ENCODE peak calls at places on chromosomes 6 and 20, in seven cellular contexts. One of them, this sample, is unnamed.

GRCh38 chr6:106173480-106173879 is 87.3 kb downstream of the PRDM1 start:
- DNase-seq in activated CD4-positive, alpha-beta T cell treated with anti-CD3 and anti-CD28 coated beads for 36 hours: no peak
- DNase-seq in stimulated activated CD8-positive, alpha-beta memory T cell treated with anti-CD3 and anti-CD28 coated beads, Interleukin-15, amount 100 ng/mL, for 1 hour: no peak
- DNase-seq in AG20443: no peak
- DNase-seq in bronchial epithelial cell: no peak
- DNase-seq in MV-4-11: no peak
- DNase-seq in activated gamma-delta T cell treated with Interleukin-2 at 50 U/mL for 16 hours: no peak
- DNase-seq in this sample: no peak

GRCh38 chr6:154529957-154530356 is 19.5 kb upstream of the CNKSR3 start:
- DNase-seq in activated CD4-positive, alpha-beta T cell treated with anti-CD3 and anti-CD28 coated beads for 36 hours: no peak
- DNase-seq in stimulated activated CD8-positive, alpha-beta memory T cell treated with anti-CD3 and anti-CD28 coated beads, Interleukin-15, amount 100 ng/mL, for 1 hour: no peak
- DNase-seq in AG20443: no peak
- DNase-seq in bronchial epithelial cell: no peak
- DNase-seq in MV-4-11: no peak
- DNase-seq in activated gamma-delta T cell treated with Interleukin-2 at 50 U/mL for 16 hours: no peak
- DNase-seq in this sample: no peak

GRCh38 chr6:43088654-43089056 is 12.5 kb downstream of the PTK7 start:
- DNase-seq in activated CD4-positive, alpha-beta T cell treated with anti-CD3 and anti-CD28 coated beads for 36 hours: no peak
- DNase-seq in stimulated activated CD8-positive, alpha-beta memory T cell treated with anti-CD3 and anti-CD28 coated beads, Interleukin-15, amount 100 ng/mL, for 1 hour: no peak
- DNase-seq in AG20443: no peak
- DNase-seq in bronchial epithelial cell: peak
- DNase-seq in MV-4-11: no peak
- DNase-seq in activated gamma-delta T cell treated with Interleukin-2 at 50 U/mL for 16 hours: no peak
- DNase-seq in this sample: no peak

GRCh38 chr6:113858605-113859348 is 1.6 kb downstream of the MARCKS start:
- DNase-seq in activated CD4-positive, alpha-beta T cell treated with anti-CD3 and anti-CD28 coated beads for 36 hours: peak
- DNase-seq in stimulated activated CD8-positive, alpha-beta memory T cell treated with anti-CD3 and anti-CD28 coated beads, Interleukin-15, amount 100 ng/mL, for 1 hour: peak
- DNase-seq in AG20443: peak
- DNase-seq in bronchial epithelial cell: peak
- DNase-seq in MV-4-11: peak
- DNase-seq in activated gamma-delta T cell treated with Interleukin-2 at 50 U/mL for 16 hours: peak
- DNase-seq in this sample: peak

GRCh38 chr6:137166247-137167098 is 7.0 kb downstream of the IL22RA2 start:
- DNase-seq in activated CD4-positive, alpha-beta T cell treated with anti-CD3 and anti-CD28 coated beads for 36 hours: no peak
- DNase-seq in stimulated activated CD8-positive, alpha-beta memory T cell treated with anti-CD3 and anti-CD28 coated beads, Interleukin-15, amount 100 ng/mL, for 1 hour: no peak
- DNase-seq in AG20443: no peak
- DNase-seq in bronchial epithelial cell: no peak
- DNase-seq in MV-4-11: peak
- DNase-seq in activated gamma-delta T cell treated with Interleukin-2 at 50 U/mL for 16 hours: no peak
- DNase-seq in this sample: no peak

GRCh38 chr6:169288591-169288990 is 34.9 kb upstream of the THBS2 start:
- DNase-seq in activated CD4-positive, alpha-beta T cell treated with anti-CD3 and anti-CD28 coated beads for 36 hours: no peak
- DNase-seq in stimulated activated CD8-positive, alpha-beta memory T cell treated with anti-CD3 and anti-CD28 coated beads, Interleukin-15, amount 100 ng/mL, for 1 hour: no peak
- DNase-seq in AG20443: peak
- DNase-seq in bronchial epithelial cell: peak
- DNase-seq in MV-4-11: no peak
- DNase-seq in activated gamma-delta T cell treated with Interleukin-2 at 50 U/mL for 16 hours: no peak
- DNase-seq in this sample: peak

GRCh38 chr20:63742381-63743024 is 2.9 kb downstream of the SLC2A4RG start:
- DNase-seq in activated CD4-positive, alpha-beta T cell treated with anti-CD3 and anti-CD28 coated beads for 36 hours: no peak
- DNase-seq in stimulated activated CD8-positive, alpha-beta memory T cell treated with anti-CD3 and anti-CD28 coated beads, Interleukin-15, amount 100 ng/mL, for 1 hour: no peak
- DNase-seq in AG20443: no peak
- DNase-seq in bronchial epithelial cell: no peak
- DNase-seq in MV-4-11: no peak
- DNase-seq in activated gamma-delta T cell treated with Interleukin-2 at 50 U/mL for 16 hours: no peak
- DNase-seq in this sample: no peak

GRCh38 chr6:151069641-151070040 is 170.1 kb upstream of the AKAP12 start:
- DNase-seq in activated CD4-positive, alpha-beta T cell treated with anti-CD3 and anti-CD28 coated beads for 36 hours: no peak
- DNase-seq in stimulated activated CD8-positive, alpha-beta memory T cell treated with anti-CD3 and anti-CD28 coated beads, Interleukin-15, amount 100 ng/mL, for 1 hour: no peak
- DNase-seq in AG20443: no peak
- DNase-seq in bronchial epithelial cell: no peak
- DNase-seq in MV-4-11: no peak
- DNase-seq in activated gamma-delta T cell treated with Interleukin-2 at 50 U/mL for 16 hours: no peak
- DNase-seq in this sample: no peak

GRCh38 chr6:389622-390021 is 1.9 kb upstream of the IRF4 start:
- DNase-seq in activated CD4-positive, alpha-beta T cell treated with anti-CD3 and anti-CD28 coated beads for 36 hours: peak
- DNase-seq in stimulated activated CD8-positive, alpha-beta memory T cell treated with anti-CD3 and anti-CD28 coated beads, Interleukin-15, amount 100 ng/mL, for 1 hour: no peak
- DNase-seq in AG20443: no peak
- DNase-seq in bronchial epithelial cell: no peak
- DNase-seq in MV-4-11: peak
- DNase-seq in activated gamma-delta T cell treated with Interleukin-2 at 50 U/mL for 16 hours: no peak
- DNase-seq in this sample: no peak

GRCh38 chr20:45892049-45892816 is 1.1 kb downstream of the CTSA start:
- DNase-seq in activated CD4-positive, alpha-beta T cell treated with anti-CD3 and anti-CD28 coated beads for 36 hours: no peak
- DNase-seq in stimulated activated CD8-positive, alpha-beta memory T cell treated with anti-CD3 and anti-CD28 coated beads, Interleukin-15, amount 100 ng/mL, for 1 hour: no peak
- DNase-seq in AG20443: peak
- DNase-seq in bronchial epithelial cell: peak
- DNase-seq in MV-4-11: peak
- DNase-seq in activated gamma-delta T cell treated with Interleukin-2 at 50 U/mL for 16 hours: no peak
- DNase-seq in this sample: peak

GRCh38 chr20:4109587-4109986 is 94.2 kb upstream of the RNF24 start:
- DNase-seq in activated CD4-positive, alpha-beta T cell treated with anti-CD3 and anti-CD28 coated beads for 36 hours: no peak
- DNase-seq in stimulated activated CD8-positive, alpha-beta memory T cell treated with anti-CD3 and anti-CD28 coated beads, Interleukin-15, amount 100 ng/mL, for 1 hour: no peak
- DNase-seq in AG20443: no peak
- DNase-seq in bronchial epithelial cell: no peak
- DNase-seq in MV-4-11: no peak
- DNase-seq in activated gamma-delta T cell treated with Interleukin-2 at 50 U/mL for 16 hours: no peak
- DNase-seq in this sample: no peak

GRCh38 chr6:143516700-143517446 is 5.4 kb upstream of the FUCA2 start:
- DNase-seq in activated CD4-positive, alpha-beta T cell treated with anti-CD3 and anti-CD28 coated beads for 36 hours: no peak
- DNase-seq in stimulated activated CD8-positive, alpha-beta memory T cell treated with anti-CD3 and anti-CD28 coated beads, Interleukin-15, amount 100 ng/mL, for 1 hour: no peak
- DNase-seq in AG20443: no peak
- DNase-seq in bronchial epithelial cell: no peak
- DNase-seq in MV-4-11: peak
- DNase-seq in activated gamma-delta T cell treated with Interleukin-2 at 50 U/mL for 16 hours: no peak
- DNase-seq in this sample: no peak

GRCh38 chr6:162058281-162058875 is 669.2 kb downstream of the PRKN start:
- DNase-seq in activated CD4-positive, alpha-beta T cell treated with anti-CD3 and anti-CD28 coated beads for 36 hours: no peak
- DNase-seq in stimulated activated CD8-positive, alpha-beta memory T cell treated with anti-CD3 and anti-CD28 coated beads, Interleukin-15, amount 100 ng/mL, for 1 hour: no peak
- DNase-seq in AG20443: no peak
- DNase-seq in bronchial epithelial cell: peak
- DNase-seq in MV-4-11: no peak
- DNase-seq in activated gamma-delta T cell treated with Interleukin-2 at 50 U/mL for 16 hours: no peak
- DNase-seq in this sample: no peak

GRCh38 chr6:34142599-34142998 is 3.3 kb downstream of the GRM4 start:
- DNase-seq in activated CD4-positive, alpha-beta T cell treated with anti-CD3 and anti-CD28 coated beads for 36 hours: peak
- DNase-seq in stimulated activated CD8-positive, alpha-beta memory T cell treated with anti-CD3 and anti-CD28 coated beads, Interleukin-15, amount 100 ng/mL, for 1 hour: no peak
- DNase-seq in AG20443: no peak
- DNase-seq in bronchial epithelial cell: peak
- DNase-seq in MV-4-11: no peak
- DNase-seq in activated gamma-delta T cell treated with Interleukin-2 at 50 U/mL for 16 hours: no peak
- DNase-seq in this sample: no peak

GRCh38 chr6:71294121-71294523 is 5.5 kb downstream of the OGFRL1 start:
- DNase-seq in activated CD4-positive, alpha-beta T cell treated with anti-CD3 and anti-CD28 coated beads for 36 hours: no peak
- DNase-seq in stimulated activated CD8-positive, alpha-beta memory T cell treated with anti-CD3 and anti-CD28 coated beads, Interleukin-15, amount 100 ng/mL, for 1 hour: no peak
- DNase-seq in AG20443: peak
- DNase-seq in bronchial epithelial cell: peak
- DNase-seq in MV-4-11: no peak
- DNase-seq in activated gamma-delta T cell treated with Interleukin-2 at 50 U/mL for 16 hours: no peak
- DNase-seq in this sample: peak

GRCh38 chr6:47952640-47953039 is 158.4 kb downstream of the PTCHD4 start:
- DNase-seq in activated CD4-positive, alpha-beta T cell treated with anti-CD3 and anti-CD28 coated beads for 36 hours: no peak
- DNase-seq in stimulated activated CD8-positive, alpha-beta memory T cell treated with anti-CD3 and anti-CD28 coated beads, Interleukin-15, amount 100 ng/mL, for 1 hour: no peak
- DNase-seq in AG20443: no peak
- DNase-seq in bronchial epithelial cell: peak
- DNase-seq in MV-4-11: no peak
- DNase-seq in activated gamma-delta T cell treated with Interleukin-2 at 50 U/mL for 16 hours: no peak
- DNase-seq in this sample: no peak

GRCh38 chr6:34247481-34248197 is 1.2 kb downstream of the SMIM29 start:
- DNase-seq in activated CD4-positive, alpha-beta T cell treated with anti-CD3 and anti-CD28 coated beads for 36 hours: no peak
- DNase-seq in stimulated activated CD8-positive, alpha-beta memory T cell treated with anti-CD3 and anti-CD28 coated beads, Interleukin-15, amount 100 ng/mL, for 1 hour: no peak
- DNase-seq in AG20443: peak
- DNase-seq in bronchial epithelial cell: no peak
- DNase-seq in MV-4-11: no peak
- DNase-seq in activated gamma-delta T cell treated with Interleukin-2 at 50 U/mL for 16 hours: no peak
- DNase-seq in this sample: no peak

GRCh38 chr20:52572687-52573086 is 381.1 kb upstream of the ZFP64 start:
- DNase-seq in activated CD4-positive, alpha-beta T cell treated with anti-CD3 and anti-CD28 coated beads for 36 hours: no peak
- DNase-seq in stimulated activated CD8-positive, alpha-beta memory T cell treated with anti-CD3 and anti-CD28 coated beads, Interleukin-15, amount 100 ng/mL, for 1 hour: no peak
- DNase-seq in AG20443: peak
- DNase-seq in bronchial epithelial cell: peak
- DNase-seq in MV-4-11: no peak
- DNase-seq in activated gamma-delta T cell treated with Interleukin-2 at 50 U/mL for 16 hours: no peak
- DNase-seq in this sample: peak

GRCh38 chr6:15365273-15365687 is 119.4 kb downstream of the JARID2 start:
- DNase-seq in activated CD4-positive, alpha-beta T cell treated with anti-CD3 and anti-CD28 coated beads for 36 hours: peak
- DNase-seq in stimulated activated CD8-positive, alpha-beta memory T cell treated with anti-CD3 and anti-CD28 coated beads, Interleukin-15, amount 100 ng/mL, for 1 hour: no peak
- DNase-seq in AG20443: peak
- DNase-seq in bronchial epithelial cell: peak
- DNase-seq in MV-4-11: peak
- DNase-seq in activated gamma-delta T cell treated with Interleukin-2 at 50 U/mL for 16 hours: peak
- DNase-seq in this sample: no peak

GRCh38 chr6:1670711-1671462 is 61.2 kb downstream of the FOXC1 start:
- DNase-seq in activated CD4-positive, alpha-beta T cell treated with anti-CD3 and anti-CD28 coated beads for 36 hours: no peak
- DNase-seq in stimulated activated CD8-positive, alpha-beta memory T cell treated with anti-CD3 and anti-CD28 coated beads, Interleukin-15, amount 100 ng/mL, for 1 hour: no peak
- DNase-seq in AG20443: no peak
- DNase-seq in bronchial epithelial cell: peak
- DNase-seq in MV-4-11: no peak
- DNase-seq in activated gamma-delta T cell treated with Interleukin-2 at 50 U/mL for 16 hours: no peak
- DNase-seq in this sample: no peak

GRCh38 chr6:135811172-135811571 is 40.3 kb upstream of the PDE7B start:
- DNase-seq in activated CD4-positive, alpha-beta T cell treated with anti-CD3 and anti-CD28 coated beads for 36 hours: no peak
- DNase-seq in stimulated activated CD8-positive, alpha-beta memory T cell treated with anti-CD3 and anti-CD28 coated beads, Interleukin-15, amount 100 ng/mL, for 1 hour: no peak
- DNase-seq in AG20443: no peak
- DNase-seq in bronchial epithelial cell: no peak
- DNase-seq in MV-4-11: no peak
- DNase-seq in activated gamma-delta T cell treated with Interleukin-2 at 50 U/mL for 16 hours: no peak
- DNase-seq in this sample: no peak

GRCh38 chr6:82362868-82363267 is 749 bp upstream of the TPBG start:
- DNase-seq in activated CD4-positive, alpha-beta T cell treated with anti-CD3 and anti-CD28 coated beads for 36 hours: no peak
- DNase-seq in stimulated activated CD8-positive, alpha-beta memory T cell treated with anti-CD3 and anti-CD28 coated beads, Interleukin-15, amount 100 ng/mL, for 1 hour: no peak
- DNase-seq in AG20443: peak
- DNase-seq in bronchial epithelial cell: peak
- DNase-seq in MV-4-11: no peak
- DNase-seq in activated gamma-delta T cell treated with Interleukin-2 at 50 U/mL for 16 hours: no peak
- DNase-seq in this sample: peak

GRCh38 chr6:12801141-12801540 is 84.6 kb downstream of the PHACTR1 start:
- DNase-seq in activated CD4-positive, alpha-beta T cell treated with anti-CD3 and anti-CD28 coated beads for 36 hours: no peak
- DNase-seq in stimulated activated CD8-positive, alpha-beta memory T cell treated with anti-CD3 and anti-CD28 coated beads, Interleukin-15, amount 100 ng/mL, for 1 hour: no peak
- DNase-seq in AG20443: peak
- DNase-seq in bronchial epithelial cell: peak
- DNase-seq in MV-4-11: no peak
- DNase-seq in activated gamma-delta T cell treated with Interleukin-2 at 50 U/mL for 16 hours: no peak
- DNase-seq in this sample: no peak

GRCh38 chr6:158737710-158738615 is 81.2 kb downstream of the EZR start:
- DNase-seq in activated CD4-positive, alpha-beta T cell treated with anti-CD3 and anti-CD28 coated beads for 36 hours: no peak
- DNase-seq in stimulated activated CD8-positive, alpha-beta memory T cell treated with anti-CD3 and anti-CD28 coated beads, Interleukin-15, amount 100 ng/mL, for 1 hour: no peak
- DNase-seq in AG20443: peak
- DNase-seq in bronchial epithelial cell: peak
- DNase-seq in MV-4-11: peak
- DNase-seq in activated gamma-delta T cell treated with Interleukin-2 at 50 U/mL for 16 hours: no peak
- DNase-seq in this sample: peak

GRCh38 chr20:49603209-49603627 is 35.3 kb upstream of the PTGIS start:
- DNase-seq in activated CD4-positive, alpha-beta T cell treated with anti-CD3 and anti-CD28 coated beads for 36 hours: peak
- DNase-seq in stimulated activated CD8-positive, alpha-beta memory T cell treated with anti-CD3 and anti-CD28 coated beads, Interleukin-15, amount 100 ng/mL, for 1 hour: no peak
- DNase-seq in AG20443: no peak
- DNase-seq in bronchial epithelial cell: no peak
- DNase-seq in MV-4-11: peak
- DNase-seq in activated gamma-delta T cell treated with Interleukin-2 at 50 U/mL for 16 hours: no peak
- DNase-seq in this sample: peak

GRCh38 chr6:112029045-112029822 is 24.7 kb upstream of the CCN6 start:
- DNase-seq in activated CD4-positive, alpha-beta T cell treated with anti-CD3 and anti-CD28 coated beads for 36 hours: peak
- DNase-seq in stimulated activated CD8-positive, alpha-beta memory T cell treated with anti-CD3 and anti-CD28 coated beads, Interleukin-15, amount 100 ng/mL, for 1 hour: peak
- DNase-seq in AG20443: no peak
- DNase-seq in bronchial epithelial cell: peak
- DNase-seq in MV-4-11: peak
- DNase-seq in activated gamma-delta T cell treated with Interleukin-2 at 50 U/mL for 16 hours: peak
- DNase-seq in this sample: peak

GRCh38 chr20:20455945-20456344 is 88.0 kb downstream of the INSM1 start:
- DNase-seq in activated CD4-positive, alpha-beta T cell treated with anti-CD3 and anti-CD28 coated beads for 36 hours: no peak
- DNase-seq in stimulated activated CD8-positive, alpha-beta memory T cell treated with anti-CD3 and anti-CD28 coated beads, Interleukin-15, amount 100 ng/mL, for 1 hour: no peak
- DNase-seq in AG20443: no peak
- DNase-seq in bronchial epithelial cell: no peak
- DNase-seq in MV-4-11: no peak
- DNase-seq in activated gamma-delta T cell treated with Interleukin-2 at 50 U/mL for 16 hours: no peak
- DNase-seq in this sample: no peak

GRCh38 chr6:158439255-158439654 is 120.6 kb upstream of the TMEM181 start:
- DNase-seq in activated CD4-positive, alpha-beta T cell treated with anti-CD3 and anti-CD28 coated beads for 36 hours: no peak
- DNase-seq in stimulated activated CD8-positive, alpha-beta memory T cell treated with anti-CD3 and anti-CD28 coated beads, Interleukin-15, amount 100 ng/mL, for 1 hour: no peak
- DNase-seq in AG20443: no peak
- DNase-seq in bronchial epithelial cell: no peak
- DNase-seq in MV-4-11: peak
- DNase-seq in activated gamma-delta T cell treated with Interleukin-2 at 50 U/mL for 16 hours: no peak
- DNase-seq in this sample: no peak

This sample was measured in MG63.